ENCODE peak calls at places on chromosomes 16 and 17, in four cellular contexts. R, K, Q and I are unnamed samples.

GRCh38 chr16:8905168-8905762 is 23.1 kb downstream of the LITAFD start:
- DNase-seq in K (peak), R (no peak), Q (no peak), I (peak)

GRCh38 chr17:64232466-64233262 is 30.4 kb downstream of the TEX2 start:
- DNase-seq in K (no peak), Q (no peak), R (no peak), I (no peak)

GRCh38 chr17:75194879-75195278 is 10.6 kb upstream of the NUP85 start:
- DNase-seq in K (no peak), Q (no peak), R (no peak), I (no peak)

GRCh38 chr16:62955033-62955349 is 918.8 kb upstream of the CDH8 start:
- DNase-seq in K (no peak), Q (no peak), R (no peak), I (no peak)

GRCh38 chr16:89036776-89037175 is 56.9 kb upstream of the ACSF3 start:
- DNase-seq in K (peak), Q (no peak), R (no peak), I (no peak)

GRCh38 chr17:82175951-82176350 is 36.7 kb downstream of the CCDC57 start:
- DNase-seq in Q (no peak), K (no peak), R (no peak), I (no peak)

GRCh38 chr17:47310186-47310733 is 13.5 kb upstream of the EFCAB13 start:
- DNase-seq in Q (no peak), R (no peak), K (no peak), I (no peak)

GRCh38 chr16:19415461-19415860 is 2.2 kb upstream of the TMC5 start:
- DNase-seq in K (no peak), R (no peak), Q (no peak), I (no peak)

GRCh38 chr17:48545022-48545376 is at the start of gene HOXB2:
- DNase-seq in Q (no peak), K (peak), R (no peak), I (no peak)

GRCh38 chr16:89706446-89707260 is 5.1 kb upstream of the SPATA2L start:
- DNase-seq in K (peak), Q (no peak), R (no peak), I (no peak)

GRCh38 chr17:65297384-65297783 is 160.2 kb downstream of the RGS9 start:
- DNase-seq in K (peak), R (no peak), Q (no peak), I (no peak)

GRCh38 chr17:48001187-48001586 is 30.3 kb downstream of the CDK5RAP3 start:
- DNase-seq in R (no peak), K (no peak), Q (no peak), I (no peak)

GRCh38 chr17:57535652-57536018 is 209.5 kb downstream of the CCDC182 start:
- DNase-seq in Q (no peak), K (peak), R (no peak), I (no peak)

GRCh38 chr16:26963109-26963508 is 103.6 kb upstream of the C16orf82 start:
- DNase-seq in R (no peak), K (no peak), Q (no peak), I (peak)

GRCh38 chr17:57674894-57675293 is 70.2 kb downstream of the CCDC182 start:
- DNase-seq in Q (no peak), K (no peak), R (no peak), I (peak)

GRCh38 chr17:73690581-73691135 is 46.4 kb upstream of the SDK2 start:
- DNase-seq in K (no peak), R (no peak), Q (no peak), I (peak)

GRCh38 chr17:41965694-41966375 is 760 bp upstream of the CNP start:
- DNase-seq in Q (peak), R (peak), K (peak), I (peak)

GRCh38 chr17:79050591-79050990 is 24.0 kb upstream of the ENGASE start:
- DNase-seq in Q (no peak), K (peak), R (peak), I (no peak)

GRCh38 chr17:75155191-75155601 is 884 bp upstream of the JPT1 start:
- DNase-seq in R (no peak), Q (no peak), K (peak), I (no peak)

GRCh38 chr17:41634639-41635038 is 10.3 kb upstream of the KRT17 start:
- DNase-seq in Q (no peak), R (no peak), K (no peak), I (no peak)

GRCh38 chr17:78359936-78360370 is at the start of gene SOCS3:
- DNase-seq in Q (peak), K (peak), R (peak), I (peak)

GRCh38 chr17:9991796-9992195 is 86.7 kb upstream of the RCVRN start:
- DNase-seq in R (no peak), Q (no peak), K (no peak), I (no peak)

GRCh38 chr17:41448506-41448905 is 7.7 kb upstream of the KRT38 start:
- DNase-seq in R (no peak), K (no peak), Q (no peak), I (no peak)

GRCh38 chr17:13272296-13272695 is 254.5 kb upstream of the ELAC2 start:
- DNase-seq in Q (no peak), R (no peak), K (no peak), I (no peak)

GRCh38 chr17:28700830-28701492 is 10.7 kb downstream of the PROCA1 start:
- DNase-seq in R (no peak), K (no peak), Q (no peak), I (peak)

GRCh38 chr17:59331929-59332889 is 754 bp downstream of the YPEL2 start:
- DNase-seq in R (peak), K (peak), Q (peak), I (peak)